ENCODE peak calls at places on chromosomes 7 and 10, in ten cellular contexts. N is left lung, G is upper lobe of right lung, J is esophagus squamous epithelium, E is brain microvascular endothelial cell, A is colonic mucosa, K is left ventricle myocardium inferior, Z is ascending aorta, Q is AG09309, W is fibroblast of pulmonary artery. Y is an unnamed sample.

GRCh38 chr10:133225707-133226191 is 4.3 kb upstream of the UTF1 start:
- DNase-seq in K (no peak), W (no peak), N (no peak), A (no peak), Q (no peak), J (no peak), Z (no peak), G (no peak), E (no peak), Y (no peak)

GRCh38 chr10:102773986-102774385 is 30.2 kb downstream of the WBP1L start:
- DNase-seq in Z (no peak), K (peak), J (no peak), N (no peak), E (no peak), Q (no peak), W (no peak), A (no peak), G (no peak), Y (no peak)

GRCh38 chr7:155461631-155462030 is 3.7 kb downstream of the EN2 start:
- DNase-seq in J (no peak), W (no peak), Q (no peak), E (no peak), K (no peak), Z (no peak), G (no peak), N (no peak), A (no peak), Y (no peak)

GRCh38 chr10:72292223-72292691 is 18.5 kb downstream of the DDIT4 start:
- DNase-seq in K (no peak), E (no peak), N (no peak), Q (no peak), Z (no peak), G (no peak), W (no peak), A (peak), J (no peak), Y (no peak)

GRCh38 chr7:136405931-136406777 is 429.0 kb upstream of the MTPN start:
- DNase-seq in J (no peak), N (no peak), A (peak), Z (no peak), K (no peak), G (no peak), E (peak), W (peak), Q (peak), Y (no peak)

GRCh38 chr10:125720002-125720382 is 483 bp downstream of the EDRF1 start:
- DNase-seq in N (no peak), W (no peak), A (no peak), Z (no peak), K (no peak), Q (no peak), E (no peak), J (no peak), G (no peak), Y (no peak)

GRCh38 chr7:157782041-157782440 is 445.2 kb downstream of the DNAJB6 start:
- DNase-seq in Q (no peak), J (no peak), W (no peak), K (no peak), Z (no peak), N (no peak), A (no peak), E (no peak), G (peak), Y (no peak)

GRCh38 chr10:90089724-90090123 is 388.3 kb downstream of the KIF20B start:
- DNase-seq in K (no peak), N (no peak), Q (no peak), G (no peak), W (no peak), J (no peak), Z (no peak), E (no peak), A (no peak), Y (no peak)

GRCh38 chr10:5906651-5907050 is 16.6 kb downstream of the FBH1 start:
- DNase-seq in G (no peak), E (no peak), Z (no peak), K (no peak), Q (no peak), J (no peak), A (no peak), W (no peak), N (no peak), Y (no peak)

GRCh38 chr10:68296833-68297232 is 35.0 kb upstream of the HNRNPH3 start:
- DNase-seq in E (no peak), W (no peak), G (no peak), Q (peak), J (no peak), N (no peak), K (no peak), Z (no peak), A (no peak), Y (no peak)

GRCh38 chr7:10128748-10129147 is 844.9 kb upstream of the PHF14 start:
- DNase-seq in E (no peak), A (no peak), Z (no peak), G (no peak), W (no peak), N (no peak), Q (no peak), K (no peak), J (no peak), Y (no peak)
- TF ChIP-seq CTCF in E (peak), A (no peak), Z (no peak), G (peak), W (no peak), N (peak), Q (no peak), K (peak), J (no peak), Y (peak)

GRCh38 chr10:70106958-70107791 is 25.4 kb downstream of the AIFM2 start:
- DNase-seq in W (no peak), Q (no peak), G (no peak), Z (no peak), J (no peak), A (no peak), K (no peak), E (no peak), N (no peak), Y (no peak)
- TF ChIP-seq CTCF in W (peak), Q (peak), G (peak), Z (no peak), J (peak), A (peak), K (peak), E (peak), N (no peak), Y (peak)

GRCh38 chr10:24505759-24506158 is 217.9 kb downstream of the ARHGAP21 start:
- DNase-seq in J (no peak), N (no peak), G (no peak), Q (no peak), A (no peak), E (no peak), W (peak), K (no peak), Z (no peak), Y (no peak)

GRCh38 chr10:24501312-24501711 is 222.4 kb downstream of the ARHGAP21 start:
- DNase-seq in A (no peak), W (no peak), Z (no peak), E (no peak), J (no peak), G (no peak), N (no peak), K (no peak), Q (no peak), Y (no peak)

GRCh38 chr10:24503627-24504320 is 219.9 kb downstream of the ARHGAP21 start:
- DNase-seq in N (peak), Z (no peak), W (peak), Q (no peak), G (no peak), E (peak), A (peak), J (no peak), K (no peak), Y (no peak)
- TF ChIP-seq CTCF in N (peak), Z (no peak), W (peak), Q (peak), G (peak), E (peak), A (peak), J (peak), K (peak), Y (peak)

GRCh38 chr10:113470372-113471240 is 82.2 kb upstream of the HABP2 start:
- DNase-seq in Z (no peak), E (no peak), N (no peak), J (no peak), Q (no peak), G (no peak), W (no peak), A (no peak), K (no peak), Y (no peak)

GRCh38 chr10:113473011-113473410 is 79.8 kb upstream of the HABP2 start:
- DNase-seq in W (no peak), Z (no peak), K (no peak), Q (no peak), A (no peak), N (no peak), J (no peak), G (no peak), E (no peak), Y (no peak)

GRCh38 chr10:113469796-113470195 is 83.1 kb upstream of the HABP2 start:
- DNase-seq in K (no peak), J (no peak), N (no peak), E (no peak), W (no peak), A (no peak), G (no peak), Z (no peak), Q (no peak), Y (no peak)

GRCh38 chr10:113473851-113474250 is 79.0 kb upstream of the HABP2 start:
- DNase-seq in W (no peak), Z (no peak), A (no peak), E (no peak), Q (peak), G (no peak), J (no peak), N (no peak), K (no peak), Y (no peak)

DNA sequence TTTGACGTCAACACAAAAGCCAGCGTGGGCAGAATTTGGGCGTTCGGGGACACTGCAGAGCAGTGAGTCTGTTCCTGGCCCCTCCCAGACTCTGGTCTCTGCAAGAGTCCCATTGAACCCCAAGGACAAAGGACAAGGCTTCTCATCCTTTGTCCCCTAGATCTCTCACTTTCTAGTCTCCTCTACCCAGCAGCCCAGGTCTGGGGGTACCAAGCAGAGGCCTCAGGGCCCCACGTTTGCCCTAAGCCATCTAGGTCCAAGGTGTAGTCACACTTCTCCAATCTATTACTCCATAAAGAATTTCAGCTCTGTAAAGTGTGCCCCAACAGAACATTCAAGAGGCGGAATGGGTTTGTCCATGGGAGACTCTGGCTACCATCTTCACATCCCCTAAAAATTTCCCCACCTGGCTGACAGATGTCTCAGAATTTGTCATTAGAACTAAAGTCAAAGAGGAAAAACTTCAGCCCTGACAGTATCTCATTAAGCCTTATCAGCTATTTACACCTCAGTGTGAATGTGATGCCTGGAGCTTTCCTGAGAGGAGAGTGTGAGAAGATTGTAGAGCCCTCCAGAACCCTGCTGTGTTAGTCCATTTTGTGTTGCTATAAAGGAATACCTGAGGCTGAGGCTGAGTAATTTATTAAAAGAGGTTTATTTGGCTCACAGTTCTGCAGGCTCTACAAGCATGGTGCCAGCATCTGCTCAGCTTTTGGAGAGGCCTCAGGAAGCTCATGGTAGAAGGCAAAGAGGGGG is 81.4 kb upstream of the HABP2 start:
- DNase-seq in Q (no peak), N (no peak), G (no peak), K (no peak), E (no peak), Z (no peak), J (no peak), A (no peak), W (no peak), Y (no peak)
- TF ChIP-seq CTCF in Q (no peak), N (no peak), G (no peak), K (no peak), E (no peak), Z (no peak), J (no peak), A (no peak), W (no peak), Y (no peak)

GRCh38 chr10:19930936-19931859 is 115.0 kb downstream of the PLXDC2 start:
- DNase-seq in Z (no peak), A (peak), W (peak), J (no peak), Q (no peak), E (peak), K (no peak), N (no peak), G (no peak), Y (no peak)
- TF ChIP-seq CTCF in Z (no peak), A (no peak), W (no peak), J (no peak), Q (no peak), E (no peak), K (no peak), N (no peak), G (no peak), Y (no peak)